ENCODE peak calls at places on chromosomes 12 and 14, in four cellular contexts. F is colonic mucosa; C is CD8-positive, alpha-beta memory T cell; S is neural progenitor cell. J is an unnamed sample. For H3K4me1, the result is how much of the 10 kb centered on the place peaks cover.

GRCh38 chr12:29429999-29430698 is 49.2 kb upstream of the ERGIC2 start:
- DNase-seq in F (no peak), C (no peak), S (peak), J (peak)

GRCh38 chr12:50598321-50598862 is 93.6 kb downstream of the DIP2B start:
- DNase-seq in F (no peak), C (no peak), S (no peak), J (no peak)

GRCh38 chr14:46322730-46323425 is 328.7 kb downstream of the RPL10L start:
- DNase-seq in F (no peak), C (no peak), S (no peak), J (no peak)

GRCh38 chr14:37090026-37090425 is 82.4 kb downstream of the SLC25A21 start:
- DNase-seq in F (no peak), C (no peak), S (no peak), J (no peak)

GRCh38 chr14:104968153-104968527 is 10.0 kb downstream of the AHNAK2 start:
- DNase-seq in F (peak), C (no peak), S (peak), J (peak)

GRCh38 chr12:120642806-120643205 is 2.4 kb downstream of the CABP1 start:
- DNase-seq in F (no peak), C (no peak), S (no peak), J (no peak)

GRCh38 chr14:105461903-105462302 is 12.7 kb upstream of the CRIP2 start:
- DNase-seq in F (no peak), C (no peak), S (no peak), J (no peak)

GRCh38 chr12:20283467-20283866 is 84.9 kb upstream of the PDE3A start:
- DNase-seq in F (no peak), C (no peak), S (no peak), J (no peak)

GRCh38 chr12:53320352-53321195 is 836 bp downstream of the AAAS start:
- DNase-seq in F (no peak), C (no peak), S (no peak), J (no peak)

GRCh38 chr12:17593715-17594406 is 496.1 kb downstream of the RERGL start:
- DNase-seq in F (no peak), C (no peak), S (no peak), J (no peak)

GRCh38 chr12:50057896-50058670 is 687 bp downstream of the ASIC1 start:
- DNase-seq in F (no peak), C (no peak), S (no peak), J (peak)

GRCh38 chr12:132168311-132169031 is 24.2 kb downstream of the NOC4L start:
- DNase-seq in F (no peak), C (no peak), S (no peak), J (no peak)

GRCh38 chr12:82527165-82527780 is 159.4 kb upstream of the TMTC2 start:
- DNase-seq in F (peak), C (no peak), S (peak), J (peak)

GRCh38 chr12:6158263-6158662 is 33.8 kb upstream of the VWF start:
- DNase-seq in F (no peak), C (no peak), S (no peak), J (no peak)

GRCh38 chr14:102544745-102545460 is 35.3 kb upstream of the ANKRD9 start:
- DNase-seq in F (peak), C (peak), S (peak), J (no peak)

GRCh38 chr14:52117433-52117832 is 48.6 kb upstream of the NID2 start:
- DNase-seq in F (no peak), C (no peak), S (no peak), J (no peak)

GRCh38 chr12:124387510-124387855 is 92.6 kb downstream of the RFLNA start:
- DNase-seq in F (no peak), C (no peak), S (no peak), J (peak)

GRCh38 chr12:40693503-40693863 is 1.2 kb downstream of the CNTN1 start:
- DNase-seq in F (peak), C (no peak), S (peak), J (no peak)

GRCh38 chr14:70555890-70556289 is 21.1 kb upstream of the ADAM20 start:
- DNase-seq in F (peak), C (no peak), S (no peak), J (no peak)

GRCh38 chr14:99736600-99737371 is 52.7 kb downstream of the CYP46A1 start:
- DNase-seq in F (no peak), C (no peak), S (no peak), J (no peak)

GRCh38 chr12:57765003-57765697 is 1.7 kb downstream of the CYP27B1 start:
- DNase-seq in F (peak), C (peak), S (peak), J (peak)

GRCh38 chr14:74571441-74571841 is 40.6 kb downstream of the LTBP2 start:
- DNase-seq in F (no peak), C (no peak), S (no peak), J (peak)

GRCh38 chr12:95319694-95320331 is 102.2 kb downstream of the VEZT start:
- DNase-seq in F (no peak), C (no peak), S (no peak), J (no peak)

GRCh38 chr12:3304436-3305135 is 186.4 kb upstream of the PRMT8 start:
- DNase-seq in F (no peak), C (no peak), S (no peak), J (peak)

GRCh38 chr12:2963760-2964292 is 4.6 kb downstream of the TEAD4 start:
- DNase-seq in F (no peak), C (no peak), S (no peak), J (peak)

GRCh38 chr14:55115433-55115832 is 13.6 kb upstream of the LGALS3 start:
- DNase-seq in F (no peak), C (no peak), S (no peak), J (no peak)

GRCh38 chr12:39451977-39452376 is 9.1 kb upstream of the KIF21A start:
- DNase-seq in F (no peak), C (no peak), S (no peak), J (no peak)

GRCh38 chr14:91205449-91205848 is 39.1 kb downstream of the GPR68 start:
- DNase-seq in F (no peak), C (no peak), S (no peak), J (no peak)

GRCh38 chr12:2284857-2285256 is 232.1 kb downstream of the CACNA1C start:
- DNase-seq in F (peak), C (no peak), S (peak), J (peak)

GRCh38 chr14:52355016-52355430 is 40.9 kb downstream of the PTGER2 start:
- DNase-seq in F (no peak), C (no peak), S (peak), J (no peak)

GRCh38 chr12:14366211-14366762 is 805 bp downstream of the ATF7IP start:
- DNase-seq in F (no peak), C (no peak), S (no peak), J (no peak)

GRCh38 chr14:46048127-46048526 is 603.5 kb downstream of the RPL10L start:
- DNase-seq in F (no peak), C (no peak), S (peak), J (peak)

GRCh38 chr14:93015505-93015904 is 92.6 kb downstream of the CHGA start:
- DNase-seq in F (no peak), C (no peak), S (no peak), J (no peak)
- H3K4me1 ChIP-seq in F (under half), C (under half), S (under half), J (half or more)

GRCh38 chr14:32509632-32510187 is 180.6 kb downstream of the AKAP6 start:
- DNase-seq in F (no peak), C (no peak), S (peak), J (peak)
- H3K27ac ChIP-seq in F (no peak), C (no peak), S (no peak), J (peak)

DNA sequence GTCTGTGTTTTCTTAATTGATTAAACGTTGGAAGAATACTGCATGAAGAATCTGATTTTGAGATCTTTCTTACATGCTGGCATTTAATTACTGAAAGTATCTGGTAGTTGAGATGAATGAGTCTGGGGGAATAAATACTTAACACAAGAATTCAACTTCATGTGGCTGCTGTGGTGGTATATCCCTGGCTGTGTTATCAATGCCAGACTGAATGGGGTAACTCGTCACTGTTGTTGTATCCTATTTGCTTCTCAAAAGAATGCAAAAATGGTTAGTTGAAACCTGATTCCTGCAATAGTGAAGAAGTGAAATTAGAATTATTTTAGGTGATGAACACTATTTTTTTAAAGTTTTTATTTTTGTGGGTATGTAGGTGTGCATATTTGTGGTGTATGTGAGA is 72.5 kb downstream of the HMGA2 start:
- DNase-seq in F (no peak), C (no peak), S (no peak), J (no peak)
- H3K4me1 ChIP-seq in F (under half), C (under half), S (half or more), J (half or more)

GRCh38 chr12:93751864-93752610 is 74.9 kb downstream of the CRADD start:
- DNase-seq in F (no peak), C (no peak), S (no peak), J (no peak)
- H3K27ac ChIP-seq in F (no peak), C (no peak), S (no peak), J (no peak)

J was measured in SJCRH30.